ENCODE peak calls at places on chromosomes 13 and 19, in five cellular contexts. D is upper lobe of left lung, X is GM23338, Q is OCI-LY7, N is heart right ventricle. I is an unnamed sample. For H3K4me1, the result is how much of the 10 kb centered on the place peaks cover.

GRCh38 chr13:25738342-25738771 is 313.5 kb downstream of the SHISA2 start:
- DNase-seq in D (no peak), X (no peak), Q (peak), N (no peak), I (peak)

GRCh38 chr13:99380402-99380801 is 73.2 kb upstream of the GPR183 start:
- DNase-seq in D (no peak), X (no peak), Q (no peak), N (no peak), I (no peak)

GRCh38 chr19:34962281-34962944 is 1.6 kb downstream of the ZNF792 start:
- DNase-seq in D (no peak), X (no peak), Q (peak), N (peak), I (peak)

GRCh38 chr19:47682939-47683338 is 30.3 kb upstream of the EHD2 start:
- DNase-seq in D (no peak), X (no peak), Q (no peak), N (no peak), I (no peak)

GRCh38 chr13:36817996-36818395 is 1.0 kb upstream of the RFXAP start:
- DNase-seq in D (no peak), X (no peak), Q (peak), N (no peak), I (no peak)

GRCh38 chr19:43466793-43467192 is 1.4 kb upstream of the LYPD3 start:
- DNase-seq in D (no peak), X (no peak), Q (no peak), N (no peak), I (no peak)

GRCh38 chr19:35213678-35214632 is 14.6 kb downstream of the FAM187B start:
- DNase-seq in D (peak), X (no peak), Q (peak), N (peak), I (peak)

GRCh38 chr13:26867451-26868067 is 107.0 kb upstream of the GPR12 start:
- DNase-seq in D (no peak), X (peak), Q (peak), N (no peak), I (peak)

GRCh38 chr19:51018745-51019543 is 565 bp downstream of the KLK10 start:
- DNase-seq in D (peak), X (peak), Q (no peak), N (no peak), I (peak)

GRCh38 chr13:52954838-52955237 is 73.8 kb upstream of the OLFM4 start:
- DNase-seq in D (no peak), X (peak), Q (no peak), N (no peak), I (no peak)

GRCh38 chr19:38496603-38497487 is 63.4 kb downstream of the RYR1 start:
- DNase-seq in D (peak), X (no peak), Q (no peak), N (peak), I (peak)

GRCh38 chr13:109332501-109333499 is 453.6 kb downstream of the IRS2 start:
- DNase-seq in D (no peak), X (peak), Q (no peak), N (no peak), I (no peak)

GRCh38 chr19:17323973-17324327 is 10.7 kb downstream of the ANO8 start:
- DNase-seq in D (no peak), X (no peak), Q (no peak), N (no peak), I (no peak)

GRCh38 chr19:18089726-18090125 is 3.0 kb upstream of the IL12RB1 start:
- DNase-seq in D (no peak), X (no peak), Q (no peak), N (no peak), I (no peak)

GRCh38 chr19:28468701-28469459 is 744.1 kb downstream of the UQCRFS1 start:
- DNase-seq in D (peak), X (peak), Q (peak), N (no peak), I (no peak)

GRCh38 chr13:61170791-61171330 is 244.8 kb downstream of the PCDH20 start:
- DNase-seq in D (no peak), X (no peak), Q (no peak), N (no peak), I (no peak)

GRCh38 chr19:31390721-31391120 is 41.5 kb upstream of the TSHZ3 start:
- DNase-seq in D (no peak), X (no peak), Q (no peak), N (no peak), I (no peak)

DNA sequence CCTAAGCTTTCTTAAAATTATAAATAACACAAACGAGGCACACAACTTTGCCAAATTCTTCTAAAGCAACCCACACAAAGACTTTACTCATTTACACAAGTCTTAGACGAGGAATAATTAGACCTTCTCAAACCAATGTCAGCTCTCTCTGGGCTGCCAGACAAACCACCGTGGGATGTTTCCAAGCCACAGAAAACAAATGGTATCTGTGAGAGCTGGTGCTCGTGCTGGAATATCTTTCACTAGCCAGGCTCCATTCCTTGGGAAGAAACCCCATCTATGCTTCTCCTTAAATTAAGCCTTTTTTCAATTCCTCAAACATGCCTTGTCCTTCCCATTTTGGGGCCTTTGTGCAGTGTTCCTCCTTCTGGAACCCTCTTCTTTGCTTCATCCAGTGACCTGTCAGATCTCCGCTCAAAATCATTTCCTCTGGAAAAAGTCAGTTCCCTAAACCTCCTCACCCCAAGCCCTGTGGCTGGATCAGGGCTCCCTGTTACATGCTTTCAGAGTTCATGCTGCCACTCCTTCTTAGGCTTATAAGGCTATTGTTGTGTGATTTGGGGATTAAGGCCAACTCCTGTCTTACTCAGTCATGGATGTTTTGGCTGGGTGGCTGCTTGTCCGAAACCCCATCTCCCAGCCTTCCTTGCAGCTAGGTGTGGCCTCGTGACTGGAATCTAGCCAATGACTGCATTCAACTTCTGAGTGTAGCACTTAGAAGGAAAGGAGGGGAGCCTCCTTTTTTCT is 64.2 kb upstream of the GTF2F2 start:
- DNase-seq in D (no peak), X (no peak), Q (no peak), N (peak), I (peak)
- H3K27ac ChIP-seq in D (no peak), X (no peak), Q (no peak), N (no peak), I (no peak)

DNA sequence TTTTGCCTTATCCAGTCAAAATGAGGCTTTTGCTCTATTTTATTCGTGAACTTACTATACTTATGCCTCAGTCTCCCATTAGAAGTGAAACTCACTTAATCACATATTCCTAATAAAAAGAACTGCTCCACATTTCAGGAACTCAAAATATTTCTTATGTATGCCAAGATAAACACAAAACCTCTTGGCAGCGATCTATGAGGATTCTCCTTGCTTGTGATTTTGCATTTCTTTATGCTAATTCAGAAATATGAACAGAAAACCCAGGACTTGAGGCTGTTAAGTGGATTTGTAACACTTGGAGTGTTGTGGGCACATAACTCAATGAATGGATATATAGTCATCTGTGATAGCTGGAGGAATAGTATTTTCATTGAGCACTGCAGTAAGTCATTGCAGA is 5.5 kb upstream of the KATNAL1 start:
- DNase-seq in D (no peak), X (no peak), Q (no peak), N (no peak), I (no peak)
- H3K4me1 ChIP-seq in D (under half), X (under half), Q (half or more), N (under half), I (under half)

DNA sequence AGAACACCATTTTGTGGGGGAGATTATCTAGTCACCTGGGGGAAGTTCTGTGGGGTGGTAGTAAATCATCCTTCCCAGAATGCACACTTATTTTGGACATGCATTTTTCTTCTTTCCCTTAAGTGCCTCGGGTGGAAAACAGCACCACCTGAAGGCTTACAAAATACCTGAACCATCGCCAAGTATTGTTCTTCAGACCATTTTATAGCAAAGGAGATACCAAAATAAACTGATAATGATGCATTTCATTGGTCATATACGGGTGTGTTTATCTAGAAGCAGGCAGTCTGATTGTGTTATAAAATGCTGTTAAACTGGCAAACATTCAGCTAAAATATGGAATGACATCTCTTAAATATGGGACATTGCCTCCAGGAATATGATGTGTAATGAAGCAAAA is 1034.7 kb downstream of the SLITRK1 start:
- DNase-seq in D (no peak), X (peak), Q (no peak), N (no peak), I (no peak)
- TF ChIP-seq CTCF in D (no peak), X (peak), Q (no peak), N (no peak), I (no peak)

DNA sequence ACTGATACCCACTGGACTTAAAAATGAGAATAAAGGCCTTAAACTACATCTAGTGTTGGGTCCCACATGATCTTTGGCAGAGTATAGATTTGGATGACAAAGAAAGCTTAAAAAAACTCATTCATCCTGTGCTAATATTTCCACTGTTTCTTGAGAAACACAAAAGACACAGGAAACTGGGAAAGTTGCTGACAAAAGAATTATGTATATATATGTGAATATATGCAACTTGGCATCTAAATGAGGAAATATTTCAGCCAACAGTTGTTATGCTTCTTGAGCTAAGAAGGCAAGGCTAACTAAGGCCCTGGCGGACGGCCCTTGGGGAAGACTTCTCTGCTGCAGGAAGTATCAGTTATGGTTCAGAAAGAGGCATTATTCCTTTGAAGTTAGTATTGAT is 491.9 kb downstream of the DIAPH3 start:
- DNase-seq in D (no peak), X (no peak), Q (no peak), N (no peak), I (peak)
- H3K27ac ChIP-seq in D (peak), X (peak), Q (no peak), N (no peak), I (no peak)

GRCh38 chr19:5963855-5964254 is 14.1 kb downstream of the RANBP3 start:
- DNase-seq in D (no peak), X (no peak), Q (no peak), N (no peak), I (no peak)

GRCh38 chr19:5964816-5965565 is 12.9 kb downstream of the RANBP3 start:
- DNase-seq in D (no peak), X (no peak), Q (no peak), N (no peak), I (no peak)

GRCh38 chr19:5960005-5961001 is 17.6 kb downstream of the RANBP3 start:
- DNase-seq in D (no peak), X (no peak), Q (no peak), N (peak), I (peak)

GRCh38 chr19:5959260-5960004 is 18.5 kb downstream of the RANBP3 start:
- DNase-seq in D (no peak), X (no peak), Q (no peak), N (no peak), I (no peak)

DNA sequence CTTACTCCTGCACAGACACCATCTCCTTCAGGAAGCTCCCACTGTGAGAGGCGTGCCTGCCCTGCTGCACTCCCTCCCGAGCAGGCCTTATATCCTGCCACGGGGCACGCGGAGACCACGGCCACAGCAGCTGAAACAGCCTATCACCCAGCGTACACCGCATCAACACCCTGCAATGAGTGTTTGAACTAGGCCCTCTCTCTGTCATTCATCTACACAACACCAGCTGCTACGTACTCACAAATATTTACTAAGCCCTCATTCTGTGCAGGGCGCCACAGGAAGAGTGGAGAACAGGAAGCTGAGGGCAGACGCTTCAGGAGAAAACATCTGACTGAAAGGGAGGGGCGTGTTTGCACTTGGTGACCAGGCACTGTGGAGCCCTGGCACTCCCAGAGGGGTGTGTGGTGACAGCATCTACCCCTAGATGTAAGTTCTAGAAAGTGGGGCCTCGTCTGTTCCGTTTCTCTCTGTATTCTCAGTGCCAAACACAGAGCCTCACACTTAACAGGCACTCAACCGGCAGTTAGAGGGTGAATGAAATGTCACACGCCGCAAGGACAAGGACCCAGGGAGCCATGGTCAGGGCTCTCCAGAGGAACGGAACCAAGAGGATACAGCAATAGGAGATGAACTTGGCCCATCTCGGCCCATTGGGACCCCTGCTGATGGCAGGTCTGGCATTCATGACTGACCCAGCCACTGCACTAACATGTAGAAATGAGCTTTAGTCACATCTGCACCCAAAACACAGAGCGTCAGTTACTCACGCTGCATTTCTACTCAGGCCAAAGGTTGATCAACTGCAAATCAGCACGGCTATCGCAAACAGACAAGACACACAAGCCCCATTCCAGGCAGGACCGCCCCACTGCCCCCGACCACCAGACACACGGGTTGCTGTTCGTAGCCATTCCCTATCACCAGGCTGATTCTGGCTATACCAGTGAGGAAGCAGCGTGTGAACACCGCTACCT is 15.7 kb downstream of the RANBP3 start:
- DNase-seq in D (peak), X (no peak), Q (peak), N (no peak), I (peak)
- H3K4me1 ChIP-seq in D (half or more), X (under half), Q (under half), N (half or more), I (half or more)

GRCh38 chr19:1284293-1284978 is 1.2 kb upstream of the EFNA2 start:
- DNase-seq in D (peak), X (no peak), Q (no peak), N (no peak), I (no peak)

GRCh38 chr19:1286451-1286858 is 782 bp downstream of the EFNA2 start:
- DNase-seq in D (no peak), X (no peak), Q (no peak), N (no peak), I (no peak)

GRCh38 chr19:1286859-1287621 is 1.4 kb downstream of the EFNA2 start:
- DNase-seq in D (peak), X (no peak), Q (no peak), N (no peak), I (no peak)

GRCh38 chr19:1284979-1285736 is 515 bp upstream of the EFNA2 start:
- DNase-seq in D (peak), X (peak), Q (no peak), N (no peak), I (peak)

GRCh38 chr19:1285737-1286360 is at the start of gene EFNA2:
- DNase-seq in D (peak), X (no peak), Q (no peak), N (no peak), I (peak)
- TF ChIP-seq CTCF in D (no peak), X (no peak), Q (no peak), N (no peak), I (no peak)

DNA sequence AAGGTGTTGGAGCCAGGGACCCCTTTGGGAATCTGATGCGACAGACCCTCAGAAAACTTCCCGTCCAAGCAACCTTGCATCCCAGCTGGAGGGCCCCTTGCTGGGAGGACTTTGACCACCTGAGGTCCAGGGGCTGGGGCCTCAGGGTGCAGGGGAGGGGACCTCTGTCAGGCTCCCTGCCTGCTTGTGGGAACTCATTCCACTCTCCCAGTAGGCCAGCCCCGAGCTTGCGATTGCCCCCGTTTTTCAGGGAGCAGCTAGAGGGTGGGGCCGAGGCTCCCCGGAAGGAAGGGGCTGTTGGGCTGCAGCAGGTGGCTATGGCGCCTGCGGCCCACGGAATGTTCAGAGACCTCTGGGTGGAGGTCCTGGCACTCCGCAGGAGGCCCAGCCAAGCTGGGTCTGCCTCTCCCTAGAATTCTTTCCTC is 2.8 kb downstream of the GNA11 start:
- DNase-seq in D (peak), X (no peak), Q (no peak), N (no peak), I (no peak)
- H3K27ac ChIP-seq in D (peak), X (no peak), Q (no peak), N (peak), I (no peak)